ENCODE peak calls at places on chromosomes 7 and 10, in five cellular contexts. One of them, this sample, is unnamed.

GRCh38 chr10:108375691-108376090 is 1211.2 kb upstream of the SORCS1 start:
- DNase-seq in brain microvascular endothelial cell: no peak
- DNase-seq in stimulated activated CD4-positive, alpha-beta T cell treated with anti-CD3 and anti-CD28 coated beads, Interleukin-2, amount 100 ng/mL, for 48 hours: no peak
- DNase-seq in HCT116: no peak
- DNase-seq in AG04450: no peak
- DNase-seq in this sample: no peak

GRCh38 chr10:43128958-43129706 is 9.1 kb upstream of the CSGALNACT2 start:
- DNase-seq in brain microvascular endothelial cell: peak
- DNase-seq in stimulated activated CD4-positive, alpha-beta T cell treated with anti-CD3 and anti-CD28 coated beads, Interleukin-2, amount 100 ng/mL, for 48 hours: no peak
- DNase-seq in HCT116: peak
- DNase-seq in AG04450: peak
- DNase-seq in this sample: no peak

GRCh38 chr7:132933076-132933466 is 148.8 kb downstream of the CHCHD3 start:
- DNase-seq in brain microvascular endothelial cell: peak
- DNase-seq in stimulated activated CD4-positive, alpha-beta T cell treated with anti-CD3 and anti-CD28 coated beads, Interleukin-2, amount 100 ng/mL, for 48 hours: no peak
- DNase-seq in HCT116: no peak
- DNase-seq in AG04450: no peak
- DNase-seq in this sample: no peak

GRCh38 chr7:80922254-80923049 is 3.6 kb upstream of the SEMA3C start:
- DNase-seq in brain microvascular endothelial cell: no peak
- DNase-seq in stimulated activated CD4-positive, alpha-beta T cell treated with anti-CD3 and anti-CD28 coated beads, Interleukin-2, amount 100 ng/mL, for 48 hours: no peak
- DNase-seq in HCT116: no peak
- DNase-seq in AG04450: no peak
- DNase-seq in this sample: no peak

GRCh38 chr7:83588602-83589240 is 60.2 kb downstream of the SEMA3E start:
- DNase-seq in brain microvascular endothelial cell: no peak
- DNase-seq in stimulated activated CD4-positive, alpha-beta T cell treated with anti-CD3 and anti-CD28 coated beads, Interleukin-2, amount 100 ng/mL, for 48 hours: no peak
- DNase-seq in HCT116: no peak
- DNase-seq in AG04450: no peak
- DNase-seq in this sample: no peak

GRCh38 chr10:99694171-99694570 is 34.9 kb downstream of the ENTPD7 start:
- DNase-seq in brain microvascular endothelial cell: peak
- DNase-seq in stimulated activated CD4-positive, alpha-beta T cell treated with anti-CD3 and anti-CD28 coated beads, Interleukin-2, amount 100 ng/mL, for 48 hours: no peak
- DNase-seq in HCT116: no peak
- DNase-seq in AG04450: peak
- DNase-seq in this sample: no peak

GRCh38 chr7:44729949-44730590 is 18.6 kb upstream of the ZMIZ2 start:
- DNase-seq in brain microvascular endothelial cell: no peak
- DNase-seq in stimulated activated CD4-positive, alpha-beta T cell treated with anti-CD3 and anti-CD28 coated beads, Interleukin-2, amount 100 ng/mL, for 48 hours: no peak
- DNase-seq in HCT116: no peak
- DNase-seq in AG04450: no peak
- DNase-seq in this sample: no peak

GRCh38 chr10:124701881-124702656 is 42.1 kb downstream of the FAM53B start:
- DNase-seq in brain microvascular endothelial cell: peak
- DNase-seq in stimulated activated CD4-positive, alpha-beta T cell treated with anti-CD3 and anti-CD28 coated beads, Interleukin-2, amount 100 ng/mL, for 48 hours: no peak
- DNase-seq in HCT116: no peak
- DNase-seq in AG04450: no peak
- DNase-seq in this sample: no peak

GRCh38 chr7:128347573-128348147 is 4.0 kb upstream of the RBM28 start:
- DNase-seq in brain microvascular endothelial cell: peak
- DNase-seq in stimulated activated CD4-positive, alpha-beta T cell treated with anti-CD3 and anti-CD28 coated beads, Interleukin-2, amount 100 ng/mL, for 48 hours: no peak
- DNase-seq in HCT116: peak
- DNase-seq in AG04450: no peak
- DNase-seq in this sample: peak

GRCh38 chr10:114618722-114619121 is 39.4 kb downstream of the ABLIM1 start:
- DNase-seq in brain microvascular endothelial cell: no peak
- DNase-seq in stimulated activated CD4-positive, alpha-beta T cell treated with anti-CD3 and anti-CD28 coated beads, Interleukin-2, amount 100 ng/mL, for 48 hours: no peak
- DNase-seq in HCT116: no peak
- DNase-seq in AG04450: no peak
- DNase-seq in this sample: no peak

GRCh38 chr10:130568246-130568645 is 432.1 kb downstream of the GLRX3 start:
- DNase-seq in brain microvascular endothelial cell: no peak
- DNase-seq in stimulated activated CD4-positive, alpha-beta T cell treated with anti-CD3 and anti-CD28 coated beads, Interleukin-2, amount 100 ng/mL, for 48 hours: no peak
- DNase-seq in HCT116: no peak
- DNase-seq in AG04450: no peak
- DNase-seq in this sample: no peak

GRCh38 chr7:86968618-86969017 is 90.8 kb downstream of the ELAPOR2 start:
- DNase-seq in brain microvascular endothelial cell: no peak
- DNase-seq in stimulated activated CD4-positive, alpha-beta T cell treated with anti-CD3 and anti-CD28 coated beads, Interleukin-2, amount 100 ng/mL, for 48 hours: no peak
- DNase-seq in HCT116: no peak
- DNase-seq in AG04450: no peak
- DNase-seq in this sample: no peak

GRCh38 chr10:91197044-91197651 is 23.3 kb upstream of the PCGF5 start:
- DNase-seq in brain microvascular endothelial cell: peak
- DNase-seq in stimulated activated CD4-positive, alpha-beta T cell treated with anti-CD3 and anti-CD28 coated beads, Interleukin-2, amount 100 ng/mL, for 48 hours: no peak
- DNase-seq in HCT116: no peak
- DNase-seq in AG04450: no peak
- DNase-seq in this sample: no peak

GRCh38 chr7:73728551-73728950 is 9.1 kb upstream of the STX1A start:
- DNase-seq in brain microvascular endothelial cell: no peak
- DNase-seq in stimulated activated CD4-positive, alpha-beta T cell treated with anti-CD3 and anti-CD28 coated beads, Interleukin-2, amount 100 ng/mL, for 48 hours: no peak
- DNase-seq in HCT116: no peak
- DNase-seq in AG04450: no peak
- DNase-seq in this sample: no peak

GRCh38 chr7:143325215-143325614 is 9.3 kb downstream of the CLCN1 start:
- DNase-seq in brain microvascular endothelial cell: no peak
- DNase-seq in stimulated activated CD4-positive, alpha-beta T cell treated with anti-CD3 and anti-CD28 coated beads, Interleukin-2, amount 100 ng/mL, for 48 hours: no peak
- DNase-seq in HCT116: no peak
- DNase-seq in AG04450: no peak
- DNase-seq in this sample: no peak

GRCh38 chr7:16960566-16960965 is 78.8 kb upstream of the AGR3 start:
- DNase-seq in brain microvascular endothelial cell: no peak
- DNase-seq in stimulated activated CD4-positive, alpha-beta T cell treated with anti-CD3 and anti-CD28 coated beads, Interleukin-2, amount 100 ng/mL, for 48 hours: no peak
- DNase-seq in HCT116: no peak
- DNase-seq in AG04450: no peak
- DNase-seq in this sample: no peak

This sample was measured in NCI-H460.